ENCODE peak calls at places on chromosomes 16 and 17, in seven cellular contexts. One of them, this sample, is unnamed. For H3K9me3, the result is how much of the 10 kb centered on the place peaks cover.

GRCh38 chr17:44844390-44844830 is 3.3 kb upstream of the HIGD1B start:
- DNase-seq in stomach: no peak
- DNase-seq in body of pancreas: no peak
- DNase-seq in right cardiac atrium: no peak
- DNase-seq in adrenal gland: no peak
- DNase-seq in left ventricle myocardium inferior: peak
- DNase-seq in heart right ventricle: peak
- DNase-seq in this sample: no peak

GRCh38 chr17:30450125-30451027 is 26.8 kb upstream of the GOSR1 start:
- DNase-seq in stomach: no peak
- DNase-seq in body of pancreas: no peak
- DNase-seq in right cardiac atrium: no peak
- DNase-seq in adrenal gland: no peak
- DNase-seq in left ventricle myocardium inferior: no peak
- DNase-seq in heart right ventricle: no peak
- DNase-seq in this sample: no peak

GRCh38 chr17:75571197-75571884 is 16.3 kb upstream of the MYO15B start:
- DNase-seq in stomach: peak
- DNase-seq in body of pancreas: no peak
- DNase-seq in right cardiac atrium: no peak
- DNase-seq in adrenal gland: peak
- DNase-seq in left ventricle myocardium inferior: no peak
- DNase-seq in heart right ventricle: no peak
- DNase-seq in this sample: no peak

GRCh38 chr17:30449480-30449879 is 27.7 kb upstream of the GOSR1 start:
- DNase-seq in stomach: no peak
- DNase-seq in body of pancreas: peak
- DNase-seq in right cardiac atrium: peak
- DNase-seq in adrenal gland: no peak
- DNase-seq in left ventricle myocardium inferior: no peak
- DNase-seq in heart right ventricle: no peak
- DNase-seq in this sample: no peak

GRCh38 chr17:77753246-77753645 is 205.3 kb upstream of the TNRC6C start:
- DNase-seq in stomach: no peak
- DNase-seq in body of pancreas: no peak
- DNase-seq in right cardiac atrium: no peak
- DNase-seq in adrenal gland: no peak
- DNase-seq in left ventricle myocardium inferior: no peak
- DNase-seq in heart right ventricle: no peak
- DNase-seq in this sample: no peak

GRCh38 chr16:27588052-27588451 is 38.1 kb downstream of the KATNIP start:
- DNase-seq in stomach: no peak
- DNase-seq in body of pancreas: no peak
- DNase-seq in right cardiac atrium: no peak
- DNase-seq in adrenal gland: no peak
- DNase-seq in left ventricle myocardium inferior: no peak
- DNase-seq in heart right ventricle: no peak
- DNase-seq in this sample: no peak

GRCh38 chr17:4040784-4041183 is 76.5 kb upstream of the ATP2A3 start:
- DNase-seq in stomach: no peak
- DNase-seq in body of pancreas: no peak
- DNase-seq in right cardiac atrium: no peak
- DNase-seq in adrenal gland: no peak
- DNase-seq in left ventricle myocardium inferior: no peak
- DNase-seq in heart right ventricle: no peak
- DNase-seq in this sample: no peak

GRCh38 chr17:57924677-57925076 is 30.5 kb downstream of the CUEDC1 start:
- DNase-seq in stomach: no peak
- DNase-seq in body of pancreas: peak
- DNase-seq in right cardiac atrium: no peak
- DNase-seq in adrenal gland: no peak
- DNase-seq in left ventricle myocardium inferior: no peak
- DNase-seq in heart right ventricle: no peak
- DNase-seq in this sample: no peak

GRCh38 chr17:383771-384621 is 31.4 kb upstream of the RPH3AL start:
- DNase-seq in stomach: no peak
- DNase-seq in body of pancreas: no peak
- DNase-seq in right cardiac atrium: no peak
- DNase-seq in adrenal gland: no peak
- DNase-seq in left ventricle myocardium inferior: no peak
- DNase-seq in heart right ventricle: no peak
- DNase-seq in this sample: no peak

GRCh38 chr16:1645914-1646525 is 32.1 kb upstream of the JPT2 start:
- DNase-seq in stomach: no peak
- DNase-seq in body of pancreas: no peak
- DNase-seq in right cardiac atrium: no peak
- DNase-seq in adrenal gland: no peak
- DNase-seq in left ventricle myocardium inferior: no peak
- DNase-seq in heart right ventricle: no peak
- DNase-seq in this sample: no peak

GRCh38 chr17:21689604-21690003 is 2.7 kb upstream of the KCNJ18 start:
- DNase-seq in stomach: no peak
- DNase-seq in body of pancreas: no peak
- DNase-seq in right cardiac atrium: peak
- DNase-seq in adrenal gland: no peak
- DNase-seq in left ventricle myocardium inferior: no peak
- DNase-seq in heart right ventricle: no peak
- DNase-seq in this sample: no peak

GRCh38 chr17:80622170-80622466 is 77.5 kb downstream of the RPTOR start:
- DNase-seq in stomach: no peak
- DNase-seq in body of pancreas: no peak
- DNase-seq in right cardiac atrium: no peak
- DNase-seq in adrenal gland: no peak
- DNase-seq in left ventricle myocardium inferior: no peak
- DNase-seq in heart right ventricle: no peak
- DNase-seq in this sample: no peak

GRCh38 chr16:4244254-4244812 is 2.5 kb upstream of the SRL start:
- DNase-seq in stomach: peak
- DNase-seq in body of pancreas: peak
- DNase-seq in right cardiac atrium: no peak
- DNase-seq in adrenal gland: no peak
- DNase-seq in left ventricle myocardium inferior: no peak
- DNase-seq in heart right ventricle: no peak
- DNase-seq in this sample: no peak

GRCh38 chr16:3687792-3688191 is 29.5 kb downstream of the TRAP1 start:
- DNase-seq in stomach: no peak
- DNase-seq in body of pancreas: no peak
- DNase-seq in right cardiac atrium: no peak
- DNase-seq in adrenal gland: no peak
- DNase-seq in left ventricle myocardium inferior: no peak
- DNase-seq in heart right ventricle: no peak
- DNase-seq in this sample: no peak

GRCh38 chr17:83051423-83052240 is 27.8 kb upstream of the METRNL start:
- DNase-seq in stomach: peak
- DNase-seq in body of pancreas: peak
- DNase-seq in right cardiac atrium: peak
- DNase-seq in adrenal gland: peak
- DNase-seq in left ventricle myocardium inferior: peak
- DNase-seq in heart right ventricle: peak
- DNase-seq in this sample: peak

GRCh38 chr17:13940858-13941665 is 128.2 kb upstream of the COX10 start:
- DNase-seq in stomach: no peak
- DNase-seq in body of pancreas: no peak
- DNase-seq in right cardiac atrium: no peak
- DNase-seq in adrenal gland: no peak
- DNase-seq in left ventricle myocardium inferior: no peak
- DNase-seq in heart right ventricle: no peak
- DNase-seq in this sample: no peak

GRCh38 chr16:87086575-87086974 is 230.6 kb downstream of the C16orf95 start:
- DNase-seq in stomach: no peak
- DNase-seq in body of pancreas: no peak
- DNase-seq in right cardiac atrium: no peak
- DNase-seq in adrenal gland: no peak
- DNase-seq in left ventricle myocardium inferior: no peak
- DNase-seq in heart right ventricle: no peak
- DNase-seq in this sample: no peak

GRCh38 chr17:62671553-62671952 is 44.1 kb downstream of the MRC2 start:
- DNase-seq in stomach: peak
- DNase-seq in body of pancreas: peak
- DNase-seq in right cardiac atrium: no peak
- DNase-seq in adrenal gland: peak
- DNase-seq in left ventricle myocardium inferior: no peak
- DNase-seq in heart right ventricle: no peak
- DNase-seq in this sample: no peak

GRCh38 chr17:859461-860195 is 77.5 kb downstream of the MRM3 start:
- DNase-seq in stomach: no peak
- DNase-seq in body of pancreas: no peak
- DNase-seq in right cardiac atrium: no peak
- DNase-seq in adrenal gland: no peak
- DNase-seq in left ventricle myocardium inferior: peak
- DNase-seq in heart right ventricle: no peak
- DNase-seq in this sample: no peak

GRCh38 chr17:45230787-45231480 is 9.2 kb downstream of the FMNL1 start:
- DNase-seq in stomach: no peak
- DNase-seq in body of pancreas: no peak
- DNase-seq in right cardiac atrium: peak
- DNase-seq in adrenal gland: peak
- DNase-seq in left ventricle myocardium inferior: peak
- DNase-seq in heart right ventricle: peak
- DNase-seq in this sample: no peak

GRCh38 chr17:3034578-3034920 is 28.9 kb downstream of the OR1D5 start:
- DNase-seq in stomach: no peak
- DNase-seq in body of pancreas: no peak
- DNase-seq in right cardiac atrium: no peak
- DNase-seq in adrenal gland: no peak
- DNase-seq in left ventricle myocardium inferior: no peak
- DNase-seq in heart right ventricle: no peak
- DNase-seq in this sample: no peak

GRCh38 chr17:40510328-40510648 is 8.9 kb upstream of the TNS4 start:
- DNase-seq in stomach: no peak
- DNase-seq in body of pancreas: no peak
- DNase-seq in right cardiac atrium: no peak
- DNase-seq in adrenal gland: peak
- DNase-seq in left ventricle myocardium inferior: no peak
- DNase-seq in heart right ventricle: no peak
- DNase-seq in this sample: no peak

GRCh38 chr17:76278952-76279741 is 14.0 kb downstream of the UBALD2 start:
- DNase-seq in stomach: peak
- DNase-seq in body of pancreas: peak
- DNase-seq in right cardiac atrium: peak
- DNase-seq in adrenal gland: peak
- DNase-seq in left ventricle myocardium inferior: peak
- DNase-seq in heart right ventricle: peak
- DNase-seq in this sample: peak

GRCh38 chr16:5706206-5706605 is 608.6 kb upstream of the EEF2KMT start:
- DNase-seq in stomach: no peak
- DNase-seq in body of pancreas: no peak
- DNase-seq in right cardiac atrium: no peak
- DNase-seq in adrenal gland: no peak
- DNase-seq in left ventricle myocardium inferior: no peak
- DNase-seq in heart right ventricle: no peak
- DNase-seq in this sample: no peak

GRCh38 chr16:47019563-47019962 is 46.1 kb upstream of the DNAJA2 start:
- DNase-seq in stomach: no peak
- DNase-seq in body of pancreas: no peak
- DNase-seq in right cardiac atrium: no peak
- DNase-seq in adrenal gland: no peak
- DNase-seq in left ventricle myocardium inferior: no peak
- DNase-seq in heart right ventricle: no peak
- DNase-seq in this sample: no peak

GRCh38 chr17:41972571-41973411 is 6.2 kb downstream of the CNP start:
- DNase-seq in stomach: peak
- DNase-seq in body of pancreas: peak
- DNase-seq in right cardiac atrium: peak
- DNase-seq in adrenal gland: peak
- DNase-seq in left ventricle myocardium inferior: peak
- DNase-seq in heart right ventricle: peak
- DNase-seq in this sample: no peak

GRCh38 chr16:68563631-68564366 is 24.7 kb downstream of the ZFP90 start:
- DNase-seq in stomach: no peak
- DNase-seq in body of pancreas: no peak
- DNase-seq in right cardiac atrium: no peak
- DNase-seq in adrenal gland: no peak
- DNase-seq in left ventricle myocardium inferior: no peak
- DNase-seq in heart right ventricle: no peak
- DNase-seq in this sample: no peak

DNA sequence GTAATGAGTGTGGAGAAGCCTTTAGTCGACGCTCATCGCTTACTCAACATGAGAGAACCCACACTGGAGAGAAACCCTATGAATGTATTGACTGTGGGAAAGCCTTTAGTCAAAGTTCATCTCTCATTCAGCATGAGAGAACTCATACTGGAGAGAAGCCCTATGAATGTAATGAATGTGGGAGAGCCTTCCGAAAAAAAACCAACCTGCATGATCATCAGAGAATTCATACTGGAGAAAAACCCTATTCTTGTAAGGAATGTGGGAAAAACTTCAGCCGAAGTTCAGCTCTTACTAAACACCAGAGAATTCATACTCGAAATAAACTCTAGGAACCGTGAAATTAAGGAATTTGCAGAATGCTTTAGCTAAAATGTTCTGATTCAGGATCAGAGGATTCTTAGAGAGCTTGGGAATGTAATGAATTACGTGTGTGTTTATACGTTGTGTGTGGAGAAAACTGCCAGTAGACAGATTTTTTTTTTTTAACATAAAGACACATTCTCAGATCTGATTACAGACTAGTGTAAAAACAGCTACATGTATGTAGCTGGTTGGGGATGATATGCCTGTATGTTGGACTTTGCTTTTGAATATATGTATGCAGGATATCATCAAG is 25.4 kb downstream of the ZFP90 start:
- DNase-seq in stomach: no peak
- DNase-seq in body of pancreas: no peak
- DNase-seq in right cardiac atrium: no peak
- DNase-seq in adrenal gland: no peak
- DNase-seq in left ventricle myocardium inferior: no peak
- DNase-seq in heart right ventricle: no peak
- DNase-seq in this sample: no peak
- H3K9me3 ChIP-seq in stomach: half or more
- H3K9me3 ChIP-seq in body of pancreas: half or more
- H3K9me3 ChIP-seq in right cardiac atrium: under half
- H3K9me3 ChIP-seq in adrenal gland: half or more
- H3K9me3 ChIP-seq in left ventricle myocardium inferior: half or more
- H3K9me3 ChIP-seq in heart right ventricle: under half
- H3K9me3 ChIP-seq in this sample: half or more

GRCh38 chr17:5179003-5179402 is 12.7 kb downstream of the ZNF594 start:
- DNase-seq in stomach: no peak
- DNase-seq in body of pancreas: no peak
- DNase-seq in right cardiac atrium: no peak
- DNase-seq in adrenal gland: no peak
- DNase-seq in left ventricle myocardium inferior: no peak
- DNase-seq in heart right ventricle: no peak
- DNase-seq in this sample: no peak
- H3K9me3 ChIP-seq in stomach: half or more
- H3K9me3 ChIP-seq in body of pancreas: half or more
- H3K9me3 ChIP-seq in right cardiac atrium: under half
- H3K9me3 ChIP-seq in adrenal gland: half or more
- H3K9me3 ChIP-seq in left ventricle myocardium inferior: half or more
- H3K9me3 ChIP-seq in heart right ventricle: under half
- H3K9me3 ChIP-seq in this sample: half or more

GRCh38 chr16:78994135-78994534 is 606.4 kb downstream of the MAF start:
- DNase-seq in stomach: no peak
- DNase-seq in body of pancreas: no peak
- DNase-seq in right cardiac atrium: no peak
- DNase-seq in adrenal gland: no peak
- DNase-seq in left ventricle myocardium inferior: no peak
- DNase-seq in heart right ventricle: no peak
- DNase-seq in this sample: no peak
- H3K9me3 ChIP-seq in stomach: under half
- H3K9me3 ChIP-seq in body of pancreas: under half
- H3K9me3 ChIP-seq in right cardiac atrium: under half
- H3K9me3 ChIP-seq in adrenal gland: under half
- H3K9me3 ChIP-seq in left ventricle myocardium inferior: under half
- H3K9me3 ChIP-seq in heart right ventricle: under half
- H3K9me3 ChIP-seq in this sample: under half

GRCh38 chr17:61453563-61453962 is 1.3 kb downstream of the TBX4 start:
- DNase-seq in stomach: no peak
- DNase-seq in body of pancreas: no peak
- DNase-seq in right cardiac atrium: no peak
- DNase-seq in adrenal gland: no peak
- DNase-seq in left ventricle myocardium inferior: no peak
- DNase-seq in heart right ventricle: no peak
- DNase-seq in this sample: no peak
- H3K9me3 ChIP-seq in stomach: under half
- H3K9me3 ChIP-seq in body of pancreas: under half
- H3K9me3 ChIP-seq in right cardiac atrium: under half
- H3K9me3 ChIP-seq in adrenal gland: under half
- H3K9me3 ChIP-seq in left ventricle myocardium inferior: under half
- H3K9me3 ChIP-seq in heart right ventricle: under half
- H3K9me3 ChIP-seq in this sample: under half

This sample was measured in vagina.